ENCODE peak calls at places on chromosomes 1 and 21, in four cellular contexts. P is transverse colon, A is AG10803, U is astrocyte of the spinal cord. D is an unnamed sample.

GRCh38 chr1:185581020-185581419 is 153.2 kb upstream of the HMCN1 start:
- DNase-seq in P (no peak), A (no peak), U (no peak), D (no peak)

GRCh38 chr1:39063191-39063590 is 37.0 kb downstream of the NDUFS5 start:
- DNase-seq in P (no peak), A (no peak), U (no peak), D (no peak)

GRCh38 chr1:29806646-29807319 is 570.5 kb downstream of the PTPRU start:
- DNase-seq in P (no peak), A (no peak), U (no peak), D (no peak)

GRCh38 chr1:156390409-156391144 is 21.6 kb downstream of the RHBG start:
- DNase-seq in P (no peak), A (no peak), U (no peak), D (no peak)

GRCh38 chr1:162133566-162133965 is 64.1 kb downstream of the NOS1AP start:
- DNase-seq in P (no peak), A (peak), U (no peak), D (no peak)

GRCh38 chr1:58739851-58740466 is 40.1 kb upstream of the MYSM1 start:
- DNase-seq in P (no peak), A (peak), U (peak), D (peak)

GRCh38 chr1:157004771-157005170 is 40.8 kb downstream of the ARHGEF11 start:
- DNase-seq in P (no peak), A (peak), U (no peak), D (no peak)

GRCh38 chr1:42931108-42931539 is 27.5 kb downstream of the SLC2A1 start:
- DNase-seq in P (peak), A (peak), U (no peak), D (no peak)

GRCh38 chr1:93079685-93080141 is 630 bp downstream of the MTF2 start:
- DNase-seq in P (peak), A (no peak), U (no peak), D (no peak)

GRCh38 chr1:53409695-53410094 is 49.5 kb upstream of the DMRTB1 start:
- DNase-seq in P (no peak), A (no peak), U (no peak), D (no peak)

GRCh38 chr1:7783178-7783711 is 846 bp upstream of the PER3 start:
- DNase-seq in P (peak), A (peak), U (peak), D (no peak)

GRCh38 chr1:56094168-56094567 is 485.2 kb downstream of the PLPP3 start:
- DNase-seq in P (no peak), A (peak), U (no peak), D (no peak)

GRCh38 chr21:20720623-20721022 is 277.6 kb upstream of the NCAM2 start:
- DNase-seq in P (no peak), A (no peak), U (peak), D (peak)

GRCh38 chr1:162696286-162696862 is 64.1 kb downstream of the DDR2 start:
- DNase-seq in P (peak), A (peak), U (peak), D (peak)

GRCh38 chr1:21909787-21910503 is 27.2 kb downstream of the HSPG2 start:
- DNase-seq in P (no peak), A (peak), U (peak), D (no peak)

GRCh38 chr21:29181799-29182470 is 51.5 kb downstream of the MAP3K7CL start:
- DNase-seq in P (peak), A (peak), U (peak), D (peak)

GRCh38 chr1:115980998-115981993 is 5.0 kb downstream of the SLC22A15 start:
- DNase-seq in P (no peak), A (peak), U (peak), D (peak)

GRCh38 chr1:207097871-207098324 is 6.1 kb upstream of the C4BPA start:
- DNase-seq in P (no peak), A (no peak), U (no peak), D (no peak)

GRCh38 chr21:36297938-36298572 is 21.9 kb upstream of the MORC3 start:
- DNase-seq in P (peak), A (peak), U (no peak), D (no peak)

GRCh38 chr1:67646145-67647035 is 38.6 kb upstream of the GADD45A start:
- DNase-seq in P (no peak), A (peak), U (peak), D (peak)

GRCh38 chr1:247332215-247332900 is 691 bp upstream of the ZNF496 start:
- DNase-seq in P (peak), A (peak), U (peak), D (no peak)

GRCh38 chr1:40818264-40818961 is 34.8 kb downstream of the KCNQ4 start:
- DNase-seq in P (peak), A (peak), U (no peak), D (no peak)

GRCh38 chr1:25914074-25914995 is 8.1 kb upstream of the STMN1 start:
- DNase-seq in P (no peak), A (peak), U (no peak), D (no peak)

GRCh38 chr1:7433896-7434295 is 337.2 kb upstream of the VAMP3 start:
- DNase-seq in P (no peak), A (no peak), U (no peak), D (no peak)

GRCh38 chr1:57033222-57034019 is 67.6 kb upstream of the C8B start:
- DNase-seq in P (no peak), A (peak), U (no peak), D (no peak)

GRCh38 chr1:17485280-17485679 is 45.8 kb upstream of the RCC2 start:
- DNase-seq in P (no peak), A (no peak), U (no peak), D (no peak)

GRCh38 chr1:199283814-199284213 is 645.0 kb downstream of the PTPRC start:
- DNase-seq in P (no peak), A (peak), U (peak), D (peak)

GRCh38 chr1:180160362-180160761 is 5.7 kb downstream of the QSOX1 start:
- DNase-seq in P (no peak), A (peak), U (no peak), D (no peak)

GRCh38 chr1:183962903-183963302 is 74.6 kb downstream of the COLGALT2 start:
- DNase-seq in P (no peak), A (no peak), U (no peak), D (no peak)

GRCh38 chr1:97745912-97746311 is 174.9 kb downstream of the DPYD start:
- DNase-seq in P (no peak), A (peak), U (peak), D (no peak)

GRCh38 chr1:172801923-172802322 is 143.0 kb downstream of the FASLG start:
- DNase-seq in P (no peak), A (no peak), U (no peak), D (no peak)

GRCh38 chr1:25616932-25617625 is 488 bp downstream of the MAN1C1 start:
- DNase-seq in P (no peak), A (no peak), U (no peak), D (no peak)

GRCh38 chr1:224434447-224435317 is at the start of gene WDR26:
- DNase-seq in P (peak), A (peak), U (peak), D (peak)

GRCh38 chr21:45513003-45513706 is 29.1 kb downstream of the SLC19A1 start:
- DNase-seq in P (peak), A (no peak), U (no peak), D (no peak)

GRCh38 chr1:197915797-197916686 is 1.1 kb upstream of the LHX9 start:
- DNase-seq in P (peak), A (peak), U (peak), D (no peak)
- TF ChIP-seq CTCF in P (peak), A (peak), U (peak), D (peak)

GRCh38 chr1:5597991-5598823 is 394.0 kb downstream of the NPHP4 start:
- DNase-seq in P (no peak), A (no peak), U (no peak), D (no peak)

GRCh38 chr1:5597171-5597864 is 394.9 kb downstream of the NPHP4 start:
- DNase-seq in P (no peak), A (no peak), U (no peak), D (no peak)

GRCh38 chr1:5594056-5594956 is 397.9 kb downstream of the NPHP4 start:
- DNase-seq in P (no peak), A (no peak), U (no peak), D (no peak)

GRCh38 chr1:5596651-5597050 is 395.6 kb downstream of the NPHP4 start:
- DNase-seq in P (no peak), A (no peak), U (no peak), D (no peak)

GRCh38 chr1:5595531-5596170 is 396.6 kb downstream of the NPHP4 start:
- DNase-seq in P (no peak), A (no peak), U (no peak), D (no peak)
- TF ChIP-seq CTCF in P (no peak), A (no peak), U (no peak), D (no peak)

DNA sequence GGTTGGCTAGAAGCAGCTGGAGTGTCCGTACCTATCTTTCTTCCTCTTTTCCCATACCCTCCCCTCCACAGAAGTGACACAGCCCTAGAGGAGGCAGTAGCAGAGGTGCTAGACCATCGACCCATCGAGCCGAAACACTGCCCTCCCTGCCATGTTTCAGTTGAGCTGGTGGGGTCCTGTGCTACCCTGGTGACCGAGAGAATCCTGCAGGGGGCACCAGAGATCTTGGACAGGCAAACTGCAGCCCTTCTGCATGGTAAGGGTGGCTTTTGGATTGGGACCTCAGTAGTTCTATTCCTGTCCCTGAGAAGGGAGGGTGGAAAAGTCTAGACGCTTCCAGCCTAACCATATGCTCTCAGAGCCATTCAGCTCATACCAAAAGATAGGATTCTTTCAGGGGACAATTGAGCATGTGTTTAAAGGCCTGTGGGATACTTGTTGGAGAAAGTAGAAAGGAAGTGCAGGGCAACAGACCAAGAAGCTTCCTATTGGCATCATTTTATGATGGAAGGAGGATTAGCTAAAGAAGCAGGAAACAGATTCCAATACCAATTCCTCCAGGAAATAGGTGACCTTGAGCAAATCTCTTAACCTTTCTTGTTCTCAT is 11.7 kb upstream of the BNIPL start:
- DNase-seq in P (peak), A (peak), U (peak), D (peak)
- TF ChIP-seq CTCF in P (peak), A (peak), U (peak), D (peak)

GRCh38 chr1:165871311-165872067 is 44.1 kb downstream of the UCK2 start:
- DNase-seq in P (peak), A (peak), U (peak), D (peak)
- TF ChIP-seq CTCF in P (peak), A (peak), U (peak), D (peak)

GRCh38 chr1:230750576-230750975 is 3.4 kb downstream of the CAPN9 start:
- DNase-seq in P (peak), A (no peak), U (no peak), D (no peak)

GRCh38 chr1:230749150-230749549 is 2.0 kb downstream of the CAPN9 start:
- DNase-seq in P (no peak), A (no peak), U (no peak), D (no peak)

GRCh38 chr1:230747886-230748800 is 955 bp downstream of the CAPN9 start:
- DNase-seq in P (peak), A (no peak), U (no peak), D (no peak)

GRCh38 chr1:230750986-230751625 is 3.9 kb downstream of the CAPN9 start:
- DNase-seq in P (no peak), A (no peak), U (no peak), D (no peak)

DNA sequence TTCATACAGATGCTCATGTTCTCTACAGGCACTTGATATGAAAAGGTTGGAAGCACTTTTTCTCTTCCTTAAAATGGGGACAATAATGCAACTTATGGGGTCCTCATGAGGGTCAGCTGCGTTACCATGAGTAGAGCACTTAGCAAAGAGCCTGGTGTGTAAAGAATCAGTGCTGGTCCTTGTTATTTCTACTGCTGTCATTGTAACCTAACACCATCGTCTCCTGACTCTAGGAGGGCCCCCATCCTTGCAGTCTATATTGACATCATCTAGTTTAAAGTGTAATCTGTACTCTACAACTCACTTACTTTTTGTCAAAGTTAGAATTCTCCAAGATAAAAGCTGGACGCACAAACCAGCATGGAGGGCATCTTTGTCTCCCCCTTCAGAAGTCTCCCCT is 2.4 kb downstream of the CAPN9 start:
- DNase-seq in P (no peak), A (no peak), U (no peak), D (no peak)
- TF ChIP-seq CTCF in P (no peak), A (no peak), U (no peak), D (no peak)

DNA sequence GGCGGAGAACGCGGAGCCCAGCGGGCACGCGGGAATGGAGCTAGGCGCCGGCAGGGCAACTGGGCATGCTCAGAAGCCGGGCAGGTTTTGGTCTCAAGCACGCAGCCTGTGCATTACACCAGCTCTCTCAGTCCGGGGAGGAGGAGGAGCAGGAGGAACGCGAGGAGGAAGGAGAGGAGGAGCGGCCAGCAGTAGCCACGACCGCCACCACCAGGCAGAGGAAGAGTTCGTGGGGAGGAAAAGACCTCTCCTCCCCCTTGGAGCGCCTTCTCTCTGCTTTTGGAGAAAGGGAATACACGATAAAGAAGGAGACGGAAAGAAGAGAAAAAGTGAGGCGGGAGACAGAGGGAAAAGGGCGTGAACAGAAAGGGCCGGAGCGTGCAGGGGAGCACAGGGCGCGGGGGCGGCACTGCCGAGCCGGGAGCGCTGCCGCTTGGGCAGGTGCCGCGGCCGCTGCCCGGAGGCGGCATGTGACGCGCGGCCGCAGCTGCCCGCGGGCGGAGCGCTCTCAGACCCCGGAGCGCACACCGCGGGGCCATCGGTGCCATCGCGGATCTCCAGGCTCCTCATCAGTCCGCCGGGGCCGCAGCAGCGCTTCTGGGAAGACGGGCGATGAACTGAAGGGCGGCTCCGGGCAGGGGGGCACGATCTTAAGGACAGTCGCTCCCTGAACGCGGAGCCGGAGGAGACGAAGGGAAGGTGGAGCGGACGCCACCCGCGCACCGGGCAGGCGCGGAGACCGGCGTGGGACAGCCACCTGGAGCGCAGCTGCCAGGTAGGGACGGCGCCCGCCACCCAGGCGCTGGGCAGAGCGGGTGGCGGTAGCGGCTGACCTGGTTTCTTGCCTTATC is at the start of gene CHRM3:
- DNase-seq in P (peak), A (no peak), U (peak), D (no peak)
- TF ChIP-seq CTCF in P (peak), A (no peak), U (no peak), D (peak)